ENCODE peak calls at places on chromosomes 3 and 15, in nine cellular contexts. Q is HEK293T; L is tibial artery; D is HT-29; K is stimulated activated naive CD8-positive, alpha-beta T cell treated with anti-CD3 and anti-CD28 coated beads, Interleukin-15, amount 100 ng/mL, for 72 hours; S is GM12878; O is HFFc6; J is CD8-positive, alpha-beta T cell; W is NCI-H2029. H is an unnamed sample.

GRCh38 chr15:78429477-78429876 is 8.5 kb upstream of the IREB2 start:
- DNase-seq in Q (no peak), L (no peak), D (no peak), K (no peak), S (no peak), O (no peak), J (no peak), W (peak; percentile 78), H (no peak)

GRCh38 chr3:107660316-107660976 is 137.7 kb downstream of the BBX start:
- DNase-seq in Q (no peak), L (no peak), D (peak; percentile 48), K (no peak), S (no peak), O (peak; percentile 41), J (no peak), W (peak; percentile 23), H (no peak)

GRCh38 chr3:16090711-16091110 is 83.8 kb upstream of the GALNT15 start:
- DNase-seq in Q (no peak), L (no peak), D (no peak), K (no peak), S (no peak), O (no peak), J (no peak), W (no peak), H (no peak)

GRCh38 chr3:67640023-67640660 is 14.3 kb downstream of the SUCLG2 start:
- DNase-seq in Q (no peak), L (no peak), D (no peak), K (no peak), S (no peak), O (peak; percentile 50), J (no peak), W (no peak), H (no peak)

GRCh38 chr15:39391230-39391629 is 189.6 kb upstream of the THBS1 start:
- DNase-seq in Q (no peak), L (no peak), D (no peak), K (no peak), S (no peak), O (no peak), J (no peak), W (no peak), H (no peak)

GRCh38 chr3:166367947-166368533 is 530.8 kb upstream of the BCHE start:
- DNase-seq in Q (no peak), L (no peak), D (no peak), K (no peak), S (no peak), O (no peak), J (no peak), W (no peak), H (no peak)

GRCh38 chr3:74559301-74559700 is 55.2 kb downstream of the CNTN3 start:
- DNase-seq in Q (no peak), L (no peak), D (no peak), K (no peak), S (no peak), O (no peak), J (no peak), W (no peak), H (no peak)

GRCh38 chr3:188937389-188937788 is 234.4 kb upstream of the TPRG1 start:
- DNase-seq in Q (no peak), L (no peak), D (no peak), K (no peak), S (no peak), O (no peak), J (no peak), W (no peak), H (no peak)

GRCh38 chr3:148232409-148232808 is 465.3 kb upstream of the AGTR1 start:
- DNase-seq in Q (no peak), L (no peak), D (no peak), K (no peak), S (no peak), O (no peak), J (no peak), W (no peak), H (no peak)

GRCh38 chr3:33750216-33750558 is 32.1 kb upstream of the CLASP2 start:
- DNase-seq in Q (no peak), L (no peak), D (no peak), K (no peak), S (no peak), O (no peak), J (no peak), W (no peak), H (no peak)

GRCh38 chr15:87212041-87212440 is 1044.5 kb downstream of the NTRK3 start:
- DNase-seq in Q (no peak), L (no peak), D (no peak), K (no peak), S (no peak), O (no peak), J (no peak), W (no peak), H (no peak)

GRCh38 chr3:30964612-30965011 is 70.2 kb upstream of the GADL1 start:
- DNase-seq in Q (no peak), L (no peak), D (no peak), K (peak; percentile 36), S (peak; percentile 30), O (no peak), J (no peak), W (no peak), H (no peak)

GRCh38 chr3:196463804-196464203 is 31.6 kb upstream of the UBXN7 start:
- DNase-seq in Q (no peak), L (no peak), D (no peak), K (no peak), S (no peak), O (no peak), J (no peak), W (no peak), H (no peak)

GRCh38 chr3:171177553-171177952 is 151.0 kb upstream of the SLC2A2 start:
- DNase-seq in Q (no peak), L (no peak), D (no peak), K (no peak), S (no peak), O (no peak), J (no peak), W (no peak), H (no peak)

H was measured in activated T-cell treated with anti-CD3 and anti-CD28 coated beads for 1 hour.